ENCODE peak calls at places on chromosomes 12 and 14, in nine cellular contexts. K is lower lobe of right lung, J is fibroblast of pulmonary artery, Y is cardiac muscle cell, B is H1, A is Peyer's patch, L is astrocyte, N is transverse colon, V is hepatocyte. U is an unnamed sample.

GRCh38 chr12:64826234-64826633 is 1.8 kb downstream of the TBC1D30 start:
- DNase-seq in V (peak), L (peak), J (peak), B (peak), A (no peak), K (peak), N (peak), Y (peak), U (peak)

GRCh38 chr12:86683568-86683991 is 427.4 kb upstream of the MGAT4C start:
- DNase-seq in B (no peak), Y (no peak), J (peak), V (no peak), N (no peak), A (no peak), L (peak), K (no peak), U (peak)

GRCh38 chr14:55620277-55620676 is 40.3 kb downstream of the KTN1 start:
- DNase-seq in L (no peak), V (no peak), J (no peak), K (no peak), B (no peak), N (no peak), Y (no peak), A (no peak), U (no peak)

GRCh38 chr12:47189753-47190152 is 110.0 kb upstream of the AMIGO2 start:
- DNase-seq in L (no peak), K (no peak), B (no peak), Y (peak), V (no peak), N (no peak), J (peak), A (no peak), U (no peak)

GRCh38 chr12:113938471-113938870 is 27.7 kb downstream of the RBM19 start:
- DNase-seq in J (no peak), N (no peak), B (no peak), A (no peak), K (no peak), Y (no peak), V (no peak), L (no peak), U (no peak)

GRCh38 chr12:122641976-122642375 is 61.2 kb downstream of the HCAR2 start:
- DNase-seq in B (no peak), N (no peak), A (peak), L (no peak), J (peak), Y (no peak), V (no peak), K (no peak), U (peak)

GRCh38 chr12:38157274-38157932 is 159.2 kb upstream of the ALG10B start:
- DNase-seq in L (no peak), K (no peak), A (no peak), N (no peak), Y (no peak), B (no peak), V (no peak), J (no peak), U (no peak)

GRCh38 chr12:62604856-62605255 is 138.2 kb downstream of the MON2 start:
- DNase-seq in N (no peak), B (no peak), L (peak), K (no peak), Y (no peak), J (peak), V (no peak), A (no peak), U (peak)

GRCh38 chr12:1007276-1007675 is 16.3 kb downstream of the ERC1 start:
- DNase-seq in A (no peak), J (no peak), K (no peak), N (no peak), V (no peak), L (no peak), Y (no peak), B (no peak), U (no peak)

GRCh38 chr14:71212093-71212492 is 304.8 kb downstream of the PCNX1 start:
- DNase-seq in N (no peak), V (no peak), B (no peak), Y (no peak), L (no peak), K (no peak), J (no peak), A (no peak), U (no peak)

GRCh38 chr14:71290960-71291466 is 383.8 kb downstream of the PCNX1 start:
- DNase-seq in L (peak), Y (no peak), N (peak), J (peak), K (no peak), V (peak), B (no peak), A (no peak), U (peak)

GRCh38 chr14:99884834-99885648 is 91.8 kb downstream of the EML1 start:
- DNase-seq in V (peak), A (no peak), Y (peak), L (peak), N (no peak), K (no peak), B (no peak), J (peak), U (peak)

GRCh38 chr12:106481246-106481645 is 101.6 kb upstream of the RFX4 start:
- DNase-seq in B (no peak), A (no peak), J (no peak), L (no peak), V (no peak), N (no peak), K (no peak), Y (no peak), U (no peak)

GRCh38 chr12:43113153-43113552 is 438.9 kb downstream of the ADAMTS20 start:
- DNase-seq in A (no peak), Y (peak), L (peak), J (peak), B (no peak), K (no peak), V (peak), N (no peak), U (peak)

GRCh38 chr12:94140556-94140955 is 7.8 kb upstream of the PLXNC1 start:
- DNase-seq in B (peak), L (no peak), K (no peak), V (peak), A (no peak), Y (peak), N (peak), J (peak), U (peak)

GRCh38 chr14:96126783-96127271 is 77.8 kb upstream of the BDKRB2 start:
- DNase-seq in L (no peak), Y (no peak), K (no peak), B (no peak), N (no peak), J (no peak), V (no peak), A (no peak), U (no peak)

GRCh38 chr12:103801709-103802585 is 39.1 kb downstream of the NT5DC3 start:
- DNase-seq in N (no peak), J (peak), Y (no peak), A (no peak), B (no peak), K (no peak), L (peak), V (no peak), U (peak)

GRCh38 chr12:69501154-69501895 is 31.1 kb downstream of the FRS2 start:
- DNase-seq in V (no peak), L (peak), K (no peak), J (peak), N (no peak), A (no peak), B (no peak), Y (no peak), U (peak)
- H3K4me3 ChIP-seq in V (no peak), L (peak), K (no peak), J (no peak), N (no peak), A (no peak), B (no peak), Y (no peak), U (no peak)

GRCh38 chr14:57066463-57066862 is 202.2 kb downstream of the EXOC5 start:
- DNase-seq in J (no peak), N (no peak), B (no peak), A (no peak), L (no peak), K (no peak), V (no peak), Y (no peak), U (no peak)

GRCh38 chr14:57071639-57072038 is 197.1 kb downstream of the EXOC5 start:
- DNase-seq in J (no peak), Y (no peak), B (no peak), V (no peak), L (no peak), N (no peak), K (no peak), A (no peak), U (no peak)

GRCh38 chr14:57069702-57070101 is 199.0 kb downstream of the EXOC5 start:
- DNase-seq in B (no peak), Y (no peak), A (no peak), V (no peak), L (no peak), N (no peak), K (no peak), J (no peak), U (no peak)

GRCh38 chr14:57068511-57068910 is 200.2 kb downstream of the EXOC5 start:
- DNase-seq in A (no peak), N (no peak), J (no peak), Y (no peak), K (no peak), V (no peak), B (no peak), L (no peak), U (no peak)

GRCh38 chr14:57066887-57067513 is 201.7 kb downstream of the EXOC5 start:
- DNase-seq in J (peak), V (peak), A (no peak), Y (peak), B (peak), N (peak), K (peak), L (no peak), U (peak)
- TF ChIP-seq CTCF in J (peak), V (peak), A (peak), Y (peak), B (peak), N (peak), K (peak), L (peak), U (peak)

GRCh38 chr14:75206190-75206589 is 29.8 kb upstream of the TMED10 start:
- DNase-seq in B (no peak), L (no peak), V (no peak), K (no peak), J (no peak), Y (no peak), N (no peak), A (no peak), U (no peak)

GRCh38 chr14:75202671-75203070 is 26.3 kb upstream of the TMED10 start:
- DNase-seq in A (no peak), N (no peak), K (no peak), B (no peak), J (no peak), V (no peak), Y (no peak), L (no peak), U (no peak)

GRCh38 chr14:75205586-75205985 is 29.2 kb upstream of the TMED10 start:
- DNase-seq in K (no peak), B (no peak), N (no peak), A (no peak), V (no peak), Y (no peak), J (peak), L (peak), U (peak)

GRCh38 chr14:75201087-75201486 is 24.7 kb upstream of the TMED10 start:
- DNase-seq in L (no peak), B (no peak), Y (no peak), A (no peak), K (no peak), J (no peak), V (peak), N (no peak), U (no peak)

GRCh38 chr14:75204106-75204505 is 27.7 kb upstream of the TMED10 start:
- DNase-seq in J (no peak), N (peak), K (no peak), A (no peak), V (peak), L (no peak), Y (no peak), B (no peak), U (no peak)
- H3K4me3 ChIP-seq in J (no peak), N (no peak), K (no peak), A (no peak), V (no peak), L (no peak), Y (no peak), B (no peak), U (no peak)

DNA sequence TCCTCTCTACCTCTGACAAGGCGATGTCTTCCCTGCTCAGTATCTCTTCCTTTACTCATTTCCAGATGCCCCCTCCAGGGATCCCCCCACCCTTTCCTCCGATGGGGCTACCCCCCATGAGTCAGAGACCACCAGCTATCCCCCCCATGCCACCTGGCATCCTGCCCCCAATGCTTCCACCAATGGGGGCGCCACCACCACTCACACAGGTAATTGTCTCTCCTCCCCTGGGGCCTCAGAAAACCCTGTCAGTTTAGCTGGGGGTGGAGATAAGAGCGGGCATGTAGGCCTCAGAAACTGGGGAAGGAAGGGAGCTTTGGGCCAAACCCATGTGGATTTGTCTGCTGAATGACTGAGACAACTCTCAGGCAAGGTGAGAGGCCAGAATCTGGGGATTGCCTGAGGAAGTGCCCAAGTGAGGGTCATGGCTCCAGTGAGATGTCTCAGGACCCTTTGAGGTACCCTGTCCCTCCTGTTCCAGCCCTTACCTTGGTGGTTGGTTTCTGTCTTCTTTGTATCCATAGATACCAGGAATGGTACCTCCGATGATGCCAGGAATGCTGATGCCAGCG is 8.1 kb downstream of the PRPF40B start:
- DNase-seq in L (no peak), N (no peak), V (no peak), A (peak), K (no peak), Y (no peak), B (no peak), J (no peak), U (no peak)
- TF ChIP-seq CTCF in L (no peak), N (no peak), V (no peak), A (no peak), K (no peak), Y (no peak), B (peak), J (no peak), U (no peak)

DNA sequence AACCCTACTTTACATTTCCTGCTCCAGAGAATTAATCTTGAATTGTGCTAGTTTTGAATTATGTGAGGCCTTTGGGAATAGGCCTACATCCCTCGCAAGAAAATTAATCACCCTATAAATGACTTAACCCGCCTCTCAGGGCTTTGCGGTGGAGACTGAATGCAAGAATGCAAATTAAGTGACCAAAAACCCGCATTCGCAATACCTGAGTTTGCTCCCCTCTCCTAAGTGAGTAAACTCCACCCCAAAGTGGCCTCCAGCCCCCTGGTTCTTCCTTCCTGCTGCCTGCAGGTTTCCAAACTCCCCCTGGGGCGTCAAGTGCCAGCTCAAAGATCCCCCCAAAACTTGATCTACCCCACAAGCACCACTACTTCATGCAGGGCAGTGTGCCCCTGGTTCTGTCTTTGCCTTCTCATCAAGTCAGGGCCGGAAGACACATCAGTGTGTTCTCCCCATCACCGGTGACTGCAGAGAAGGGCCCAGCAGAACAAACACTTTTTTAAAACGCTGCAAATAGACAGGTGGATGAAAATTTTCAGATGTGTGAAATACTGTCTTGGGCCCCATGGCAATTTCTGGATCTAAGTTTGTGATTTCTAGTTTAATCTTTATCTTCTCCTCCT is 644.7 kb downstream of the VRK1 start:
- DNase-seq in N (no peak), B (no peak), L (no peak), Y (no peak), K (no peak), A (no peak), J (no peak), V (no peak), U (no peak)
- H3K4me3 ChIP-seq in N (no peak), B (no peak), L (no peak), Y (no peak), K (no peak), A (no peak), J (no peak), V (no peak), U (no peak)

GRCh38 chr14:23321572-23322547 is 603 bp downstream of the PABPN1 start:
- DNase-seq in A (peak), V (peak), Y (peak), L (peak), N (peak), B (peak), K (no peak), J (peak), U (peak)
- TF ChIP-seq CTCF in A (no peak), V (peak), Y (no peak), L (no peak), N (no peak), B (no peak), K (no peak), J (no peak), U (no peak)

GRCh38 chr14:79279645-79280399 is 931.5 kb downstream of the DIO2 start:
- DNase-seq in V (peak), B (no peak), J (no peak), N (peak), L (no peak), A (no peak), Y (peak), K (peak), U (peak)
- H3K4me3 ChIP-seq in V (peak), B (peak), J (peak), N (peak), L (peak), A (no peak), Y (peak), K (peak), U (peak)

GRCh38 chr12:54134850-54135249 is 53.9 kb downstream of the SMUG1 start:
- DNase-seq in K (no peak), J (no peak), L (no peak), A (no peak), B (no peak), Y (no peak), V (peak), N (no peak), U (no peak)
- TF ChIP-seq CTCF in K (no peak), J (no peak), L (no peak), A (no peak), B (peak), Y (no peak), V (peak), N (no peak), U (no peak)

GRCh38 chr12:118979763-118980406 is 1.5 kb upstream of the SRRM4 start:
- DNase-seq in B (peak), J (peak), K (peak), A (no peak), V (peak), L (peak), N (peak), Y (peak), U (peak)

GRCh38 chr12:118980407-118981014 is 830 bp upstream of the SRRM4 start:
- DNase-seq in N (no peak), A (no peak), L (no peak), K (no peak), Y (peak), V (no peak), B (peak), J (no peak), U (no peak)

GRCh38 chr12:118983147-118983824 is 1.9 kb downstream of the SRRM4 start:
- DNase-seq in B (no peak), K (no peak), Y (no peak), J (no peak), A (no peak), L (no peak), N (no peak), V (no peak), U (no peak)

GRCh38 chr12:118982308-118982707 is 967 bp downstream of the SRRM4 start:
- DNase-seq in K (no peak), B (no peak), Y (no peak), V (no peak), J (no peak), A (no peak), N (no peak), L (no peak), U (no peak)

GRCh38 chr12:118981285-118982201 is at the start of gene SRRM4:
- DNase-seq in N (no peak), B (peak), J (no peak), Y (peak), A (no peak), L (no peak), K (peak), V (peak), U (no peak)
- H3K4me3 ChIP-seq in N (no peak), B (peak), J (no peak), Y (peak), A (no peak), L (no peak), K (no peak), V (no peak), U (no peak)

GRCh38 chr12:49548481-49548821 is 9.6 kb downstream of the KCNH3 start:
- DNase-seq in K (no peak), J (no peak), V (no peak), N (no peak), B (no peak), L (no peak), A (no peak), Y (no peak), U (no peak)

GRCh38 chr12:49549735-49550710 is 11.2 kb downstream of the KCNH3 start:
- DNase-seq in Y (no peak), N (no peak), A (no peak), V (no peak), K (no peak), L (no peak), J (no peak), B (no peak), U (no peak)

GRCh38 chr12:49547090-49547690 is 8.4 kb downstream of the KCNH3 start:
- DNase-seq in Y (no peak), B (no peak), K (no peak), A (no peak), J (no peak), V (no peak), N (no peak), L (no peak), U (no peak)

GRCh38 chr12:49550853-49551252 is 12.0 kb downstream of the KCNH3 start:
- DNase-seq in N (no peak), A (no peak), B (no peak), K (no peak), V (no peak), L (no peak), Y (no peak), J (no peak), U (no peak)

GRCh38 chr12:49548822-49549648 is 10.2 kb downstream of the KCNH3 start:
- DNase-seq in L (no peak), N (peak), Y (peak), J (no peak), V (peak), K (no peak), A (peak), B (peak), U (no peak)
- TF ChIP-seq CTCF in L (no peak), N (peak), Y (peak), J (peak), V (peak), K (peak), A (no peak), B (peak), U (peak)